ENCODE peak calls at places on chromosome 16, in four cellular contexts. C, H, P and R are unnamed samples. For H3K4me1 and H3K36me3, the result is how much of the 10 kb centered on the place peaks cover.

GRCh38 chr16:73053379-73054130 is 5.6 kb upstream of the ZFHX3 start:
- DNase-seq in C (no peak), H (no peak), P (no peak), R (peak)

GRCh38 chr16:67255553-67256030 is 6.8 kb downstream of the SLC9A5 start:
- DNase-seq in P (no peak), C (no peak), H (no peak), R (no peak)

GRCh38 chr16:10754941-10755340 is 11.3 kb downstream of the NUBP1 start:
- DNase-seq in H (no peak), C (no peak), P (no peak), R (no peak)

GRCh38 chr16:15652293-15653001 is 2.4 kb downstream of the NDE1 start:
- DNase-seq in C (no peak), P (no peak), H (no peak), R (no peak)

GRCh38 chr16:29148867-29149272 is 164.0 kb downstream of the LAT start:
- DNase-seq in C (no peak), P (no peak), H (peak), R (no peak)

GRCh38 chr16:84081446-84081989 is 35.2 kb downstream of the MBTPS1 start:
- DNase-seq in H (no peak), P (no peak), C (no peak), R (no peak)

GRCh38 chr16:70372921-70373550 is 26.3 kb downstream of the DDX19A start:
- DNase-seq in P (no peak), H (no peak), C (no peak), R (no peak)

GRCh38 chr16:1351215-1351581 is 480 bp downstream of the TSR3 start:
- DNase-seq in P (no peak), C (no peak), H (no peak), R (no peak)

GRCh38 chr16:10069374-10069773 is 112.9 kb downstream of the GRIN2A start:
- DNase-seq in P (no peak), H (no peak), C (peak), R (no peak)

GRCh38 chr16:85600078-85600477 is 13.0 kb upstream of the GSE1 start:
- DNase-seq in C (no peak), H (no peak), P (no peak), R (no peak)

GRCh38 chr16:51445250-51445649 is 294.2 kb upstream of the SALL1 start:
- DNase-seq in P (no peak), C (no peak), H (no peak), R (no peak)

GRCh38 chr16:56038564-56039098 is 152.7 kb upstream of the GNAO1 start:
- DNase-seq in C (no peak), P (no peak), H (no peak), R (no peak)

GRCh38 chr16:1537763-1538289 is 4.4 kb downstream of the TMEM204 start:
- DNase-seq in C (no peak), H (no peak), P (no peak), R (peak)

GRCh38 chr16:89556750-89557149 is 3.7 kb upstream of the RPL13 start:
- DNase-seq in C (no peak), H (no peak), P (no peak), R (no peak)

GRCh38 chr16:62077998-62078397 is 41.8 kb upstream of the CDH8 start:
- DNase-seq in P (no peak), C (peak), H (no peak), R (peak)

GRCh38 chr16:965487-965886 is 5.3 kb downstream of the LMF1 start:
- DNase-seq in C (no peak), H (no peak), P (no peak), R (no peak)

GRCh38 chr16:66204761-66205160 is 161.7 kb upstream of the CDH5 start:
- DNase-seq in P (no peak), H (no peak), C (no peak), R (no peak)

GRCh38 chr16:85421338-85422123 is 191.6 kb upstream of the GSE1 start:
- DNase-seq in P (no peak), C (no peak), H (peak), R (peak)

GRCh38 chr16:57986196-57986595 is 14.3 kb downstream of the ZNF319 start:
- DNase-seq in C (no peak), P (no peak), H (no peak), R (no peak)

GRCh38 chr16:86403056-86403455 is 107.3 kb upstream of the FOXF1 start:
- DNase-seq in P (no peak), C (no peak), H (peak), R (no peak)

GRCh38 chr16:67177743-67178699 is 5.7 kb downstream of the MATCAP1 start:
- DNase-seq in C (peak), H (peak), P (peak), R (peak)

GRCh38 chr16:14302031-14302398 is 230.9 kb downstream of the MRTFB start:
- DNase-seq in P (peak), C (peak), H (no peak), R (peak)

GRCh38 chr16:86984975-86985655 is 332.1 kb downstream of the C16orf95 start:
- DNase-seq in P (no peak), H (no peak), C (peak), R (no peak)

GRCh38 chr16:86899757-86900156 is 321.4 kb downstream of the FOXL1 start:
- DNase-seq in H (no peak), C (no peak), P (no peak), R (no peak)

GRCh38 chr16:78212674-78213073 is 113.2 kb downstream of the WWOX start:
- DNase-seq in C (no peak), H (no peak), P (no peak), R (no peak)

GRCh38 chr16:54175169-54175551 is 111.4 kb downstream of the IRX3 start:
- DNase-seq in P (no peak), C (no peak), H (no peak), R (no peak)

GRCh38 chr16:14300631-14301149 is 229.6 kb downstream of the MRTFB start:
- DNase-seq in H (peak), C (peak), P (peak), R (peak)

GRCh38 chr16:46673320-46674013 is 15.5 kb downstream of the VPS35 start:
- DNase-seq in P (peak), C (peak), H (no peak), R (peak)

GRCh38 chr16:85461814-85462404 is 151.2 kb upstream of the GSE1 start:
- DNase-seq in H (peak), P (peak), C (peak), R (peak)

GRCh38 chr16:22063888-22064467 is 28.4 kb upstream of the VWA3A start:
- DNase-seq in P (no peak), C (no peak), H (no peak), R (no peak)

GRCh38 chr16:66830422-66831404 is at the start of gene NAE1:
- DNase-seq in P (peak), H (peak), C (peak), R (peak)

GRCh38 chr16:84085774-84086173 is 31.0 kb downstream of the MBTPS1 start:
- DNase-seq in C (no peak), H (no peak), P (no peak), R (no peak)

GRCh38 chr16:83520596-83520995 is 287.2 kb upstream of the HSBP1 start:
- DNase-seq in C (no peak), H (no peak), P (no peak), R (no peak)

GRCh38 chr16:83755391-83755790 is 52.4 kb upstream of the HSBP1 start:
- DNase-seq in C (no peak), P (no peak), H (no peak), R (no peak)

GRCh38 chr16:77059441-77059840 is 131.5 kb upstream of the MON1B start:
- DNase-seq in C (peak), P (no peak), H (no peak), R (no peak)

GRCh38 chr16:55496509-55497145 is 12.2 kb upstream of the LPCAT2 start:
- DNase-seq in C (no peak), P (no peak), H (no peak), R (no peak)

GRCh38 chr16:50114357-50115129 is 38.6 kb upstream of the TENT4B start:
- DNase-seq in H (no peak), P (no peak), C (no peak), R (no peak)

GRCh38 chr16:67269766-67270165 is 9.6 kb upstream of the PLEKHG4 start:
- DNase-seq in H (no peak), C (no peak), P (no peak), R (no peak)

GRCh38 chr16:81526199-81526598 is 81.6 kb downstream of the CMIP start:
- DNase-seq in H (no peak), C (no peak), P (no peak), R (no peak)

GRCh38 chr16:81527477-81528178 is 83.0 kb downstream of the CMIP start:
- DNase-seq in H (no peak), C (no peak), P (no peak), R (no peak)

GRCh38 chr16:81526935-81527334 is 82.3 kb downstream of the CMIP start:
- DNase-seq in H (peak), P (no peak), C (no peak), R (no peak)

GRCh38 chr16:81530296-81530721 is 85.7 kb downstream of the CMIP start:
- DNase-seq in H (peak), C (no peak), P (no peak), R (no peak)

DNA sequence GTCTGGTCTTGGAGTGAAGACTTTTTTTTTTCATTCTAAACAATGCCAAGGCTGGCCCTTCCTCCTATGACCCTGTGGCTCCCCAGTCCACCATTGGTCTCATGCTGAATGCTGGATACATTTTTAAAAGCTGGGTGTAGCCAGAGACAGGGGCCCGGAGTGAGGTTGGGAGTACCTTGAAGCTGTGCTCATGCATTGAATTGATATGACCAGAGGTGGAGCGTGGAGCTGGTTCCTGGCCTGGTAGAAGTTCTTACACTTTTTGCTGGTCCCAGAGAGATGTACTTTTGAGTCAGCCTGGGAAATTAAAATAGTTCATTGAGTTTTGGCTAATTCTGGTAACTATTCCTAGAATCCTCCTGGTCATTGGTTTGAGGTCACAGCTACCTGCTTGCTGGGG is 83.7 kb downstream of the CMIP start:
- DNase-seq in P (no peak), C (no peak), H (peak), R (no peak)
- TF ChIP-seq CTCF in P (no peak), C (no peak), H (no peak), R (no peak)

GRCh38 chr16:3876695-3877094 is 3.8 kb downstream of the CREBBP start:
- DNase-seq in C (peak), P (no peak), H (no peak), R (no peak)
- H3K4me1 ChIP-seq in C (half or more), P (half or more), H (half or more), R (under half)

GRCh38 chr16:23691483-23692189 is 12.9 kb downstream of the PLK1 start:
- DNase-seq in P (no peak), H (no peak), C (no peak), R (no peak)
- H3K36me3 ChIP-seq in P (under half), H (under half), C (under half), R (half or more)

GRCh38 chr16:26569793-26570192 is 496.9 kb upstream of the C16orf82 start:
- DNase-seq in P (no peak), H (no peak), C (peak), R (no peak)
- TF ChIP-seq CTCF in P (no peak), H (no peak), C (no peak), R (no peak)